ENCODE peak calls at places on chromosomes 6 and 20, in five cellular contexts. L is mesendoderm; F is activated CD8-positive, alpha-beta memory T cell treated with anti-CD3 and anti-CD28 coated beads, Interleukin-2, amount 50 U/mL, for 4 hours; G is pancreas; H is RWPE1. D is an unnamed sample.

GRCh38 chr20:51930775-51931174 is 128.5 kb upstream of the SALL4 start:
- DNase-seq in F (no peak), L (peak), H (peak), G (no peak), D (no peak)

GRCh38 chr6:137341721-137342195 is 122.6 kb upstream of the IFNGR1 start:
- DNase-seq in L (peak), G (peak), F (peak), H (peak), D (peak)

GRCh38 chr6:170178561-170179477 is 112.1 kb downstream of the DLL1 start:
- DNase-seq in L (no peak), G (peak), F (no peak), H (peak), D (no peak)

GRCh38 chr6:148157841-148158240 is 184.8 kb upstream of the SASH1 start:
- DNase-seq in F (no peak), G (no peak), H (no peak), L (no peak), D (no peak)

GRCh38 chr6:112014483-112014882 is 39.4 kb upstream of the CCN6 start:
- DNase-seq in F (no peak), H (peak), L (no peak), G (no peak), D (no peak)

GRCh38 chr6:162181741-162182401 is 545.7 kb downstream of the PRKN start:
- DNase-seq in G (no peak), H (peak), L (no peak), F (no peak), D (no peak)

GRCh38 chr6:24933868-24934401 is 1.8 kb downstream of the RIPOR2 start:
- DNase-seq in F (peak), G (no peak), H (peak), L (peak), D (peak)

GRCh38 chr6:164303092-164304007 is 888.8 kb downstream of the QKI start:
- DNase-seq in L (peak), G (no peak), F (no peak), H (no peak), D (no peak)

GRCh38 chr6:110053395-110054240 is 75.5 kb downstream of the GPR6 start:
- DNase-seq in G (peak), F (no peak), L (peak), H (peak), D (peak)

GRCh38 chr6:9566096-9566495 is 848.8 kb downstream of the TFAP2A start:
- DNase-seq in H (no peak), L (no peak), G (no peak), F (no peak), D (no peak)

GRCh38 chr6:117375446-117375845 is 50.3 kb downstream of the ROS1 start:
- DNase-seq in F (no peak), H (no peak), L (no peak), G (no peak), D (no peak)

GRCh38 chr6:145963216-145964068 is 716 bp downstream of the SHPRH start:
- DNase-seq in L (peak), H (peak), F (peak), G (peak), D (peak)

GRCh38 chr20:49446808-49447207 is 35.7 kb downstream of the KCNB1 start:
- DNase-seq in L (peak), F (no peak), H (no peak), G (peak), D (peak)

GRCh38 chr6:70709826-70710225 is 42.1 kb downstream of the SMAP1 start:
- DNase-seq in G (no peak), F (no peak), L (no peak), H (peak), D (no peak)

GRCh38 chr6:26053929-26054658 is 33.1 kb upstream of the HFE start:
- DNase-seq in L (no peak), H (no peak), G (no peak), F (no peak), D (no peak)

GRCh38 chr6:297571-298232 is 5.4 kb downstream of the DUSP22 start:
- DNase-seq in G (no peak), L (no peak), F (no peak), H (no peak), D (no peak)

GRCh38 chr6:36858407-36858981 is 16.1 kb downstream of the PPIL1 start:
- DNase-seq in H (no peak), F (no peak), G (no peak), L (peak), D (no peak)

GRCh38 chr6:86142326-86142725 is 499.6 kb upstream of the SYNCRIP start:
- DNase-seq in G (no peak), F (no peak), H (no peak), L (no peak), D (no peak)

GRCh38 chr6:110101885-110102284 is 77.6 kb downstream of the WASF1 start:
- DNase-seq in F (no peak), H (no peak), G (no peak), L (no peak), D (no peak)

GRCh38 chr6:137767931-137768690 is 98.9 kb upstream of the TNFAIP3 start:
- DNase-seq in F (no peak), L (no peak), G (no peak), H (no peak), D (no peak)

GRCh38 chr6:47532981-47533585 is 55.5 kb downstream of the CD2AP start:
- DNase-seq in G (no peak), H (no peak), L (no peak), F (no peak), D (no peak)

GRCh38 chr20:61899971-61900370 is 165.7 kb downstream of the TAF4 start:
- DNase-seq in L (no peak), H (no peak), G (no peak), F (no peak), D (no peak)

GRCh38 chr6:156280131-156280530 is 497.0 kb upstream of the ARID1B start:
- DNase-seq in L (no peak), H (no peak), F (no peak), G (no peak), D (no peak)

GRCh38 chr6:70298070-70298469 is 4.8 kb downstream of the COL9A1 start:
- DNase-seq in L (no peak), H (no peak), G (no peak), F (no peak), D (no peak)

GRCh38 chr6:52361945-52362442 is at the start of gene PAQR8:
- DNase-seq in L (peak), F (peak), G (peak), H (peak), D (peak)

GRCh38 chr20:62361799-62362589 is 5.1 kb downstream of the LAMA5 start:
- DNase-seq in L (peak), F (no peak), H (peak), G (peak), D (peak)

GRCh38 chr6:70725817-70726413 is 58.2 kb downstream of the SMAP1 start:
- DNase-seq in H (no peak), G (no peak), F (no peak), L (peak), D (no peak)

GRCh38 chr6:4084444-4085328 is 5.7 kb upstream of the FAM217A start:
- DNase-seq in G (peak), L (no peak), F (no peak), H (no peak), D (no peak)

GRCh38 chr6:44969446-44970175 is 358.5 kb upstream of the RUNX2 start:
- DNase-seq in H (no peak), L (no peak), G (no peak), F (no peak), D (no peak)

GRCh38 chr6:134844120-134844519 is 105.8 kb downstream of the ALDH8A1 start:
- DNase-seq in H (no peak), G (no peak), L (no peak), F (no peak), D (no peak)

GRCh38 chr6:11055127-11055627 is 11.1 kb upstream of the ELOVL2 start:
- DNase-seq in F (no peak), H (no peak), L (no peak), G (no peak), D (no peak)

GRCh38 chr6:76351275-76351674 is 278.8 kb upstream of the IMPG1 start:
- DNase-seq in H (no peak), G (peak), L (peak), F (no peak), D (peak)

GRCh38 chr6:42292002-42292735 is 74.5 kb upstream of the MRPS10 start:
- DNase-seq in L (no peak), G (no peak), F (no peak), H (peak), D (no peak)

GRCh38 chr6:156269751-156270369 is 507.3 kb upstream of the ARID1B start:
- DNase-seq in L (no peak), G (no peak), H (no peak), F (peak), D (no peak)

GRCh38 chr6:42423244-42423643 is 28.5 kb downstream of the TRERF1 start:
- DNase-seq in H (no peak), G (no peak), L (no peak), F (no peak), D (no peak)

GRCh38 chr20:52049001-52049731 is 142.4 kb downstream of the ZFP64 start:
- DNase-seq in H (no peak), L (peak), G (no peak), F (no peak), D (peak)

GRCh38 chr20:23412026-23412425 is 9.3 kb downstream of the NAPB start:
- DNase-seq in L (peak), H (no peak), F (no peak), G (no peak), D (no peak)